ENCODE peak calls at places on chromosomes 13 and 19, in ten cellular contexts. V is uterus; B is mucosa of descending colon; L is cardiac muscle cell; J is choroid plexus epithelial cell; Y is ovary; U is CD8-positive, alpha-beta T cell; A is SK-N-SH; E is chondrocyte; K is progenitor cell of endocrine pancreas. F is an unnamed sample.

GRCh38 chr19:16143399-16144215 is at the start of gene HSH2D:
- DNase-seq in K (no peak), Y (no peak), V (no peak), L (no peak), J (no peak), B (peak), A (no peak), E (no peak), U (peak), F (no peak)

GRCh38 chr19:44548736-44549135 is 19.3 kb upstream of the CEACAM20 start:
- DNase-seq in V (no peak), U (no peak), K (no peak), A (no peak), Y (no peak), L (peak), B (no peak), J (peak), E (no peak), F (no peak)

GRCh38 chr13:94343243-94343585 is 136.3 kb downstream of the DCT start:
- DNase-seq in E (no peak), B (no peak), V (no peak), L (no peak), U (no peak), J (peak), K (no peak), A (no peak), Y (no peak), F (no peak)

GRCh38 chr19:17296278-17296677 is 6.9 kb downstream of the ABHD8 start:
- DNase-seq in U (no peak), V (no peak), B (no peak), L (no peak), Y (no peak), E (no peak), J (peak), A (peak), K (no peak), F (no peak)

GRCh38 chr19:39083983-39084731 is at the start of gene ACP7:
- DNase-seq in Y (no peak), A (peak), K (no peak), U (no peak), E (no peak), J (no peak), L (no peak), V (no peak), B (no peak), F (no peak)

GRCh38 chr19:27744926-27745844 is 1467.8 kb downstream of the UQCRFS1 start:
- DNase-seq in K (no peak), J (no peak), V (no peak), U (no peak), A (no peak), E (no peak), B (no peak), L (no peak), Y (no peak), F (no peak)

GRCh38 chr19:47650695-47651094 is 41.8 kb downstream of the BICRA start:
- DNase-seq in J (no peak), B (no peak), Y (no peak), L (no peak), A (no peak), E (no peak), U (no peak), K (no peak), V (no peak), F (no peak)

GRCh38 chr13:50359779-50360178 is 344.5 kb downstream of the KCNRG start:
- DNase-seq in V (no peak), B (no peak), J (no peak), E (no peak), L (no peak), A (no peak), Y (no peak), K (no peak), U (no peak), F (no peak)

GRCh38 chr19:14150770-14151661 is 14.6 kb upstream of the ASF1B start:
- DNase-seq in J (no peak), L (no peak), U (no peak), A (peak), V (no peak), Y (no peak), E (no peak), B (no peak), K (no peak), F (no peak)

GRCh38 chr19:30085394-30085793 is 143.4 kb downstream of the URI1 start:
- DNase-seq in A (peak), J (no peak), E (peak), Y (peak), L (peak), B (no peak), V (no peak), U (no peak), K (no peak), F (no peak)

GRCh38 chr19:56108447-56109195 is 12.5 kb downstream of the ZNF787 start:
- DNase-seq in E (no peak), J (peak), L (peak), Y (peak), A (no peak), K (no peak), U (no peak), V (peak), B (no peak), F (no peak)

GRCh38 chr13:113926301-113926761 is 47.5 kb downstream of the C13orf46 start:
- DNase-seq in U (no peak), B (no peak), E (no peak), K (no peak), V (no peak), A (no peak), Y (peak), L (peak), J (peak), F (peak)

GRCh38 chr13:112510002-112510780 is 77.8 kb downstream of the TUBGCP3 start:
- DNase-seq in Y (no peak), J (peak), E (no peak), A (peak), B (peak), K (no peak), L (peak), U (no peak), V (no peak), F (peak)

GRCh38 chr19:17289489-17289888 is 7.8 kb downstream of the ANKLE1 start:
- DNase-seq in B (peak), K (peak), L (peak), E (no peak), V (peak), U (no peak), Y (peak), J (peak), A (peak), F (peak)

GRCh38 chr13:22740264-22740663 is 440.5 kb upstream of the SGCG start:
- DNase-seq in B (peak), L (peak), K (no peak), U (no peak), J (no peak), V (no peak), Y (no peak), A (no peak), E (no peak), F (no peak)

GRCh38 chr13:27455331-27455855 is 5.0 kb upstream of the MTIF3 start:
- DNase-seq in L (no peak), B (no peak), A (no peak), V (no peak), Y (no peak), E (no peak), U (no peak), K (no peak), J (peak), F (no peak)

GRCh38 chr19:628168-628567 is 5.2 kb downstream of the POLRMT start:
- DNase-seq in B (no peak), J (no peak), E (no peak), U (no peak), A (peak), K (no peak), Y (no peak), L (no peak), V (no peak), F (no peak)

GRCh38 chr19:28465317-28466086 is 747.4 kb downstream of the UQCRFS1 start:
- DNase-seq in V (no peak), J (peak), A (no peak), L (no peak), U (no peak), Y (no peak), E (no peak), B (no peak), K (no peak), F (no peak)

GRCh38 chr19:45009625-45010255 is 8.5 kb downstream of the RELB start:
- DNase-seq in Y (no peak), U (no peak), A (no peak), K (no peak), V (no peak), B (no peak), J (no peak), E (no peak), L (no peak), F (no peak)

GRCh38 chr13:102376314-102376713 is 25.5 kb downstream of the FGF14 start:
- DNase-seq in B (no peak), A (no peak), U (no peak), Y (no peak), L (no peak), J (no peak), K (no peak), E (no peak), V (no peak), F (no peak)

GRCh38 chr13:27920677-27921420 is 1.0 kb downstream of the PDX1 start:
- DNase-seq in U (no peak), A (peak), Y (no peak), K (no peak), J (peak), E (no peak), L (peak), V (no peak), B (peak), F (no peak)

GRCh38 chr13:108508263-108508662 is 121.1 kb upstream of the MYO16 start:
- DNase-seq in Y (no peak), J (peak), V (no peak), L (peak), B (peak), E (no peak), K (no peak), A (peak), U (no peak), F (no peak)

GRCh38 chr13:44271031-44271433 is 102.6 kb upstream of the SERP2 start:
- DNase-seq in Y (no peak), V (peak), B (no peak), E (no peak), K (no peak), L (no peak), J (peak), U (no peak), A (no peak), F (no peak)

GRCh38 chr13:36143768-36144167 is 12.6 kb upstream of the DCLK1 start:
- DNase-seq in V (no peak), B (no peak), U (no peak), K (no peak), Y (no peak), L (no peak), A (no peak), E (no peak), J (peak), F (no peak)

GRCh38 chr19:39082745-39083598 is 1.2 kb upstream of the ACP7 start:
- DNase-seq in A (no peak), K (no peak), L (no peak), E (no peak), Y (no peak), B (no peak), V (no peak), J (no peak), U (no peak), F (no peak)

GRCh38 chr13:47932953-47933687 is 68.0 kb downstream of the SUCLA2 start:
- DNase-seq in A (no peak), K (no peak), L (no peak), J (no peak), V (no peak), Y (no peak), U (no peak), B (no peak), E (no peak), F (no peak)

GRCh38 chr13:30159446-30159839 is 147.9 kb downstream of the KATNAL1 start:
- DNase-seq in L (peak), E (no peak), J (peak), K (no peak), B (no peak), U (no peak), V (no peak), Y (no peak), A (no peak), F (no peak)

GRCh38 chr19:44625531-44626066 is 12.2 kb downstream of the IGSF23 start:
- DNase-seq in A (no peak), L (no peak), E (no peak), B (no peak), K (no peak), V (no peak), J (no peak), U (no peak), Y (no peak), F (no peak)

GRCh38 chr13:30421093-30422055 is 919 bp upstream of the UBE2L5 start:
- DNase-seq in Y (peak), J (peak), K (peak), L (peak), E (no peak), A (peak), U (peak), V (peak), B (peak), F (peak)

GRCh38 chr19:932647-933552 is 7.1 kb downstream of the ARID3A start:
- DNase-seq in U (no peak), J (peak), V (peak), A (peak), Y (peak), L (peak), E (no peak), K (no peak), B (peak), F (peak)

GRCh38 chr19:30784850-30785459 is 412.8 kb downstream of the ZNF536 start:
- DNase-seq in E (no peak), U (peak), V (peak), B (peak), A (no peak), J (peak), L (peak), Y (peak), K (no peak), F (no peak)

GRCh38 chr13:109272595-109273325 is 513.6 kb downstream of the IRS2 start:
- DNase-seq in J (peak), B (no peak), A (no peak), K (no peak), Y (no peak), V (no peak), U (no peak), L (peak), E (no peak), F (no peak)

GRCh38 chr13:27257233-27257568 is 5.8 kb downstream of the RPL21 start:
- DNase-seq in B (no peak), K (no peak), E (no peak), U (no peak), J (no peak), A (no peak), V (no peak), L (no peak), Y (no peak), F (no peak)

GRCh38 chr19:17841371-17841809 is 6.4 kb downstream of the JAK3 start:
- DNase-seq in L (no peak), U (no peak), Y (no peak), A (no peak), E (no peak), V (no peak), K (no peak), B (no peak), J (no peak), F (no peak)

GRCh38 chr19:33734913-33735312 is 61.8 kb upstream of the KCTD15 start:
- DNase-seq in A (peak), B (no peak), E (no peak), L (no peak), V (no peak), Y (no peak), U (no peak), K (no peak), J (no peak), F (no peak)

GRCh38 chr19:17618919-17619318 is 63.5 kb downstream of the COLGALT1 start:
- DNase-seq in B (no peak), Y (no peak), E (peak), J (no peak), V (no peak), A (no peak), L (no peak), K (no peak), U (no peak), F (no peak)

GRCh38 chr13:76683854-76684253 is 202.4 kb downstream of the KCTD12 start:
- DNase-seq in A (no peak), K (no peak), B (no peak), V (no peak), J (peak), L (no peak), U (no peak), Y (no peak), E (no peak), F (no peak)

GRCh38 chr13:54852831-54853230 is 1824.2 kb downstream of the OLFM4 start:
- DNase-seq in V (no peak), U (no peak), Y (no peak), A (no peak), E (no peak), B (no peak), L (no peak), K (no peak), J (no peak), F (no peak)

GRCh38 chr13:44374348-44374712 is 706 bp downstream of the SERP2 start:
- DNase-seq in B (no peak), A (no peak), U (no peak), L (no peak), V (no peak), K (no peak), Y (no peak), J (no peak), E (no peak), F (no peak)

GRCh38 chr13:88196106-88196505 is 524.9 kb downstream of the SLITRK5 start:
- DNase-seq in V (no peak), U (no peak), E (no peak), K (no peak), B (no peak), L (no peak), Y (no peak), A (no peak), J (no peak), F (no peak)
- TF ChIP-seq CTCF in V (no peak), U (no peak), E (no peak), K (no peak), B (no peak), L (no peak), Y (no peak), A (no peak), J (no peak), F (no peak)

DNA sequence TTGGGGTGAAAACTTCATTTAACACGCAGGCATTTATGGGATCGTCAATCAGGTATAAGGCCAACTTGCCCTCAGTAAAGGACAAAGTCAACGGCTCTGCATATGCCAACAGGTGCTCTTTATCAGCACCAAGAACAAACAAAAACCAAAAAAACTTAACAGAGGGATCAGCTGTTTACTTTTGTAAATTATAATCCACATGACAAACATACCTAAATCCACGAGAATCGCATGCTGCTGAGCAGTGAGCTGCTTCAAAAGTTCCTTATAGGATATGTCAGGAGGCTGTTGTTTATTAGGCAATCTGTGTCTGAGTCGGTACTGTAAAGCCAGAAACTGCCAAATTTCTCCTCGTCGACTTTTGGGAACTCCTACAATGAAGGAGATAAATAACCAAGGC is 179.9 kb downstream of the TBC1D4 start:
- DNase-seq in L (peak), A (no peak), U (no peak), J (no peak), B (no peak), K (no peak), E (no peak), Y (no peak), V (no peak), F (no peak)
- TF ChIP-seq CTCF in L (no peak), A (no peak), U (no peak), J (no peak), B (no peak), K (no peak), E (no peak), Y (no peak), V (no peak), F (no peak)

GRCh38 chr19:5547881-5548280 is 19.9 kb downstream of the TINCR start:
- DNase-seq in B (peak), A (peak), E (no peak), K (no peak), J (peak), Y (no peak), L (peak), V (no peak), U (no peak), F (no peak)
- TF ChIP-seq CTCF in B (no peak), A (peak), E (peak), K (peak), J (peak), Y (no peak), L (peak), V (no peak), U (peak), F (peak)

GRCh38 chr19:7918615-7919421 is 1.3 kb upstream of the SNAPC2 start:
- DNase-seq in B (no peak), Y (peak), V (no peak), K (no peak), J (no peak), E (peak), U (no peak), L (no peak), A (no peak), F (no peak)

GRCh38 chr19:7915250-7916136 is 863 bp downstream of the TGFBR3L start:
- DNase-seq in L (no peak), J (no peak), U (no peak), Y (peak), A (no peak), E (no peak), K (no peak), V (peak), B (no peak), F (no peak)

GRCh38 chr19:7916908-7917291 is 2.3 kb downstream of the TGFBR3L start:
- DNase-seq in L (no peak), K (no peak), V (no peak), J (no peak), Y (no peak), A (no peak), E (no peak), B (no peak), U (no peak), F (no peak)

GRCh38 chr19:7916137-7916907 is 1.7 kb downstream of the TGFBR3L start:
- DNase-seq in V (no peak), J (no peak), L (no peak), Y (peak), U (peak), B (no peak), K (no peak), A (peak), E (peak), F (no peak)

GRCh38 chr19:7917292-7918061 is 2.7 kb upstream of the SNAPC2 start:
- DNase-seq in Y (peak), J (peak), V (peak), A (peak), B (peak), K (no peak), E (peak), L (peak), U (peak), F (no peak)
- TF ChIP-seq CTCF in Y (peak), J (peak), V (peak), A (peak), B (peak), K (peak), E (peak), L (peak), U (peak), F (peak)